ENCODE peak calls at places on chromosomes 11 and 22, in eight cellular contexts. D, X, A, M, G, J, R and T are unnamed samples.

GRCh38 chr11:112457532-112457931 is 196.9 kb upstream of the PLET1 start:
- DNase-seq in J (no peak), M (no peak), X (no peak), G (no peak), R (no peak), A (no peak), D (no peak), T (no peak)

GRCh38 chr11:68038226-68038717 is 553 bp upstream of the TCIRG1 start:
- DNase-seq in R (no peak), J (no peak), X (no peak), D (no peak), G (no peak), M (no peak), A (peak), T (no peak)

GRCh38 chr11:65415499-65416340 is 6.9 kb upstream of the NEAT1 start:
- DNase-seq in R (no peak), M (no peak), G (no peak), A (peak), D (no peak), J (no peak), X (no peak), T (no peak)

GRCh38 chr22:36073476-36073875 is 44.9 kb upstream of the RBFOX2 start:
- DNase-seq in X (no peak), A (no peak), D (no peak), R (peak), M (no peak), J (no peak), G (no peak), T (no peak)

GRCh38 chr11:1260023-1260501 is 37.2 kb downstream of the MUC5B start:
- DNase-seq in X (no peak), G (no peak), J (peak), A (no peak), D (no peak), R (peak), M (peak), T (peak)

GRCh38 chr11:93542753-93543246 is 391 bp downstream of the SMCO4 start:
- DNase-seq in R (no peak), X (no peak), G (no peak), J (no peak), A (no peak), D (no peak), M (no peak), T (no peak)

GRCh38 chr11:116294630-116295029 is 478.2 kb downstream of the BUD13 start:
- DNase-seq in X (no peak), M (no peak), R (no peak), A (no peak), D (no peak), J (no peak), G (no peak), T (no peak)

GRCh38 chr11:67468835-67469811 is at the start of gene TMEM134:
- DNase-seq in G (peak), R (peak), X (peak), M (peak), D (no peak), A (peak), J (peak), T (peak)

GRCh38 chr22:28075260-28075981 is 156.4 kb upstream of the PITPNB start:
- DNase-seq in D (peak), M (no peak), J (no peak), G (no peak), R (peak), A (peak), X (no peak), T (no peak)

GRCh38 chr11:44535201-44535980 is 30.1 kb upstream of the CD82 start:
- DNase-seq in D (no peak), M (no peak), G (no peak), R (no peak), A (no peak), X (no peak), J (no peak), T (no peak)

GRCh38 chr11:88175004-88175706 is at the start of gene RAB38:
- DNase-seq in G (no peak), A (peak), R (no peak), M (no peak), D (no peak), X (no peak), J (no peak), T (no peak)

GRCh38 chr11:128772814-128773213 is 78.9 kb downstream of the FLI1 start:
- DNase-seq in X (peak), A (peak), J (no peak), R (no peak), G (no peak), M (no peak), D (no peak), T (no peak)

GRCh38 chr22:42926034-42926433 is 69.0 kb upstream of the ARFGAP3 start:
- DNase-seq in J (no peak), R (no peak), M (no peak), A (peak), X (no peak), D (no peak), G (no peak), T (no peak)

GRCh38 chr11:109971184-109971523 is 122.0 kb upstream of the ZC3H12C start:
- DNase-seq in D (no peak), M (no peak), A (no peak), G (no peak), R (peak), J (no peak), X (no peak), T (no peak)

GRCh38 chr11:83717551-83717950 is 431.4 kb upstream of the CCDC90B start:
- DNase-seq in J (no peak), A (no peak), M (no peak), G (no peak), R (no peak), X (no peak), D (no peak), T (no peak)

GRCh38 chr11:47236482-47236881 is 12.1 kb downstream of the ACP2 start:
- DNase-seq in M (no peak), G (no peak), A (no peak), R (peak), D (no peak), J (no peak), X (no peak), T (no peak)

GRCh38 chr11:66878554-66878953 is 21.7 kb downstream of the LRFN4 start:
- DNase-seq in D (no peak), J (no peak), M (no peak), G (no peak), R (no peak), X (no peak), A (no peak), T (no peak)

GRCh38 chr11:76297143-76297542 is 83.8 kb downstream of the THAP12 start:
- DNase-seq in J (no peak), M (no peak), R (no peak), A (no peak), D (no peak), G (no peak), X (no peak), T (no peak)

GRCh38 chr11:6377902-6378694 is 12.2 kb upstream of the SMPD1 start:
- DNase-seq in R (no peak), X (no peak), M (no peak), G (no peak), D (no peak), A (no peak), J (no peak), T (no peak)

GRCh38 chr11:115610908-115611307 is 106.7 kb upstream of the CADM1 start:
- DNase-seq in D (no peak), G (no peak), M (no peak), A (no peak), R (no peak), J (no peak), X (no peak), T (no peak)